ENCODE peak calls at places on chromosomes 16 and 17, in four cellular contexts. O is PC-9, W is AG04449, I is tibial artery. N is an unnamed sample.

GRCh38 chr17:38728290-38728831 is 1.8 kb upstream of the CISD3 start:
- DNase-seq in W (no peak), I (no peak), O (no peak), N (no peak)

GRCh38 chr17:45287526-45288264 is 25.8 kb upstream of the SPATA32 start:
- DNase-seq in W (no peak), I (no peak), O (no peak), N (no peak)

GRCh38 chr16:57859331-57859730 is 57.0 kb upstream of the KIFC3 start:
- DNase-seq in O (no peak), I (no peak), W (no peak), N (no peak)

GRCh38 chr16:73047536-73048291 is at the start of gene ZFHX3:
- DNase-seq in O (peak), W (no peak), I (peak), N (no peak)

GRCh38 chr17:1000597-1001490 is 3.9 kb downstream of the TIMM22 start:
- DNase-seq in W (no peak), I (peak), O (no peak), N (no peak)

GRCh38 chr16:74280448-74280847 is 16.2 kb upstream of the PSMD7 start:
- DNase-seq in O (no peak), I (no peak), W (no peak), N (no peak)

GRCh38 chr17:32487460-32488176 is 825 bp downstream of the CDK5R1 start:
- DNase-seq in I (no peak), W (no peak), O (no peak), N (no peak)

GRCh38 chr16:71185366-71185765 is 45.2 kb downstream of the HYDIN start:
- DNase-seq in I (no peak), W (no peak), O (no peak), N (no peak)

GRCh38 chr17:50546701-50547034 is 306 bp upstream of the SPATA20 start:
- DNase-seq in W (no peak), O (no peak), I (no peak), N (no peak)

GRCh38 chr17:44376124-44376523 is 12.5 kb upstream of the FAM171A2 start:
- DNase-seq in I (no peak), O (no peak), W (no peak), N (no peak)

GRCh38 chr17:73357318-73357717 is 45.5 kb upstream of the CDC42EP4 start:
- DNase-seq in W (no peak), O (no peak), I (no peak), N (no peak)

GRCh38 chr17:57530508-57530907 is 214.6 kb downstream of the CCDC182 start:
- DNase-seq in W (no peak), O (peak), I (no peak), N (no peak)

GRCh38 chr17:58403312-58403711 is 14.0 kb downstream of the RNF43 start:
- DNase-seq in W (no peak), O (no peak), I (no peak), N (no peak)

GRCh38 chr17:17835415-17836249 is 1.2 kb downstream of the SREBF1 start:
- DNase-seq in I (no peak), O (no peak), W (no peak), N (no peak)

GRCh38 chr17:36008998-36009665 is 7.8 kb upstream of the CCL15 start:
- DNase-seq in I (no peak), W (no peak), O (no peak), N (no peak)

GRCh38 chr17:1627987-1628855 is at the start of gene SLC43A2:
- DNase-seq in O (peak), I (peak), W (no peak), N (peak)

GRCh38 chr17:63358111-63358839 is 87.8 kb downstream of the CYB561 start:
- DNase-seq in W (peak), I (no peak), O (no peak), N (peak)

GRCh38 chr16:86515780-86516617 is 5.7 kb downstream of the FOXF1 start:
- DNase-seq in I (no peak), O (no peak), W (no peak), N (no peak)

GRCh38 chr17:59126809-59127417 is 20.2 kb upstream of the TRIM37 start:
- DNase-seq in W (no peak), O (no peak), I (no peak), N (no peak)

GRCh38 chr16:30521873-30522641 is 4.3 kb downstream of the ZNF768 start:
- DNase-seq in I (no peak), O (no peak), W (no peak), N (no peak)

GRCh38 chr16:67120025-67120424 is 10.3 kb downstream of the PHAF1 start:
- DNase-seq in I (peak), W (no peak), O (no peak), N (no peak)

GRCh38 chr17:43907425-43907981 is at the start of gene MPP2:
- DNase-seq in W (no peak), I (peak), O (no peak), N (no peak)

GRCh38 chr17:68431045-68431608 is 26.2 kb downstream of the WIPI1 start:
- DNase-seq in O (no peak), W (no peak), I (peak), N (no peak)

GRCh38 chr17:19380551-19381284 is 2.4 kb downstream of the MAPK7 start:
- DNase-seq in I (peak), W (no peak), O (no peak), N (no peak)

GRCh38 chr16:84582958-84583516 is 34.8 kb downstream of the COTL1 start:
- DNase-seq in W (peak), I (no peak), O (no peak), N (no peak)

GRCh38 chr17:63442549-63443035 is 3.5 kb downstream of the CYB561 start:
- DNase-seq in O (no peak), W (no peak), I (no peak), N (no peak)

GRCh38 chr16:65828296-65828695 is 538.2 kb upstream of the CDH5 start:
- DNase-seq in I (no peak), W (no peak), O (no peak), N (no peak)

GRCh38 chr17:59534583-59534982 is 30.8 kb upstream of the DHX40 start:
- DNase-seq in O (no peak), W (no peak), I (no peak), N (no peak)

GRCh38 chr16:11972128-11972527 is 4.4 kb upstream of the SNX29 start:
- DNase-seq in W (no peak), I (no peak), O (no peak), N (no peak)

GRCh38 chr16:17416461-17417221 is 54.1 kb downstream of the XYLT1 start:
- DNase-seq in I (no peak), W (no peak), O (no peak), N (no peak)

GRCh38 chr16:23757116-23757515 is 2.3 kb downstream of the CHP2 start:
- DNase-seq in O (no peak), W (no peak), I (no peak), N (no peak)

GRCh38 chr17:1186923-1187771 is 7.4 kb upstream of the ABR start:
- DNase-seq in I (peak), W (peak), O (peak), N (peak)

GRCh38 chr17:30961213-30962188 is 9.3 kb upstream of the RNF135 start:
- DNase-seq in O (no peak), I (peak), W (no peak), N (no peak)

GRCh38 chr17:75695141-75695829 is 26.0 kb upstream of the ITGB4 start:
- DNase-seq in I (no peak), W (no peak), O (no peak), N (no peak)

GRCh38 chr16:6016530-6017184 is 919.1 kb upstream of the EEF2KMT start:
- DNase-seq in W (no peak), I (no peak), O (no peak), N (no peak)

GRCh38 chr17:64270885-64271284 is 7.8 kb upstream of the TEX2 start:
- DNase-seq in W (no peak), I (no peak), O (no peak), N (no peak)

GRCh38 chr17:69142473-69142802 is 743 bp upstream of the ABCA6 start:
- DNase-seq in O (no peak), I (no peak), W (peak), N (peak)

GRCh38 chr17:2262146-2262587 is 41.4 kb downstream of the SMG6 start:
- DNase-seq in O (no peak), W (no peak), I (no peak), N (no peak)

GRCh38 chr16:53932975-53933374 is 229.0 kb downstream of the FTO start:
- DNase-seq in W (no peak), I (no peak), O (no peak), N (no peak)

GRCh38 chr17:48663134-48663924 is 37.2 kb upstream of the HOXB9 start:
- DNase-seq in O (no peak), I (no peak), W (no peak), N (no peak)
- TF ChIP-seq CTCF in O (peak), I (no peak), W (peak), N (no peak)

GRCh38 chr17:11035681-11036080 is 197.8 kb upstream of the PIRT start:
- DNase-seq in I (no peak), W (no peak), O (no peak), N (no peak)
- TF ChIP-seq CTCF in I (no peak), W (no peak), O (no peak), N (no peak)

GRCh38 chr16:87848676-87849345 is 20.5 kb downstream of the SLC7A5 start:
- DNase-seq in O (no peak), W (no peak), I (no peak), N (no peak)

GRCh38 chr16:87846705-87847466 is 22.4 kb downstream of the SLC7A5 start:
- DNase-seq in I (no peak), W (no peak), O (no peak), N (no peak)

GRCh38 chr16:87849419-87850008 is 19.8 kb downstream of the SLC7A5 start:
- DNase-seq in I (no peak), W (no peak), O (no peak), N (no peak)

GRCh38 chr16:87847467-87847784 is 21.9 kb downstream of the SLC7A5 start:
- DNase-seq in I (no peak), O (no peak), W (no peak), N (no peak)

DNA sequence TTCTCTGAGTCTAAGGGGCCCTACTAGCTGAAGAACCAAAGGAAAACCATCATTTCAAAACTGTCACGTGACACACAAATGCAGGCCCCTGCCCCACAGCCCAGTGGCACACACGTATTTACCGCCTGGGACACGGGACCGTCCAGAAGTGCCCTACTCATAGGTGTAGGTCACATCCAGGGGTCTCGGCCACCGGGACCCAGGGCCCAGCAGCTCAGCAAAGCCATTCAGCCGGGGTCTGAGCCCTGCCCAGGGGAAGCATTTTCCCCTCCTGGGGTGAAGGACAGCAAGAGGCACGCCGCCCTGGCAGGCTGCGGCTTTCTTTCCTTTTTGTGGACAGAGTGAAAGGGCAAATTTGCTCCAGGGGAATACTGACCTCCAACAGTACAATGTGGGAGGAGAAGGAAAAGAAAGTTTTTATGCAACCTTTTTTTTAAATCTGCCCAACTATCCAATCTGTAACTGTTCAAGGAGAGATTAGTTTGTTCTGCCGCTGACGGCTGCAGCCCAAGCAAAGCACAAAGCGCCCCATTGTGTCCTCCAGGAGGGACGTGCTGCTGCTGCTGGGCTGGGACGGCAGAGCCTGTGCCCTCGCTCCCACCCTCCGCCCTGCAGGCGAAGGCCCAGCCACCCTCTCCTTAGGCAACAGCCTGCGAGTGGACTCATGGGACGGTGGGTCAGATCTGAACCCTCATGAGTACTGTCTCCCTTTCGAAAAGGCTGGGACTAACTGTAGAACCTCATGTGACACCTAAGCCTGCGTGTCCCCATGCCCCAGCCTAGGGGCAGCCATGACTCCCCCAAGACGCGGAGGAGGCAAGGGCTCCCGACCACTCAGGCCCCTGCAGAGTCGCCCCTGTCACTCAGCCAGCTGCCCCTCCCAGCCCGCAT is 21.3 kb downstream of the SLC7A5 start:
- DNase-seq in I (no peak), W (no peak), O (no peak), N (no peak)
- TF ChIP-seq CTCF in I (no peak), W (no peak), O (no peak), N (no peak)

DNA sequence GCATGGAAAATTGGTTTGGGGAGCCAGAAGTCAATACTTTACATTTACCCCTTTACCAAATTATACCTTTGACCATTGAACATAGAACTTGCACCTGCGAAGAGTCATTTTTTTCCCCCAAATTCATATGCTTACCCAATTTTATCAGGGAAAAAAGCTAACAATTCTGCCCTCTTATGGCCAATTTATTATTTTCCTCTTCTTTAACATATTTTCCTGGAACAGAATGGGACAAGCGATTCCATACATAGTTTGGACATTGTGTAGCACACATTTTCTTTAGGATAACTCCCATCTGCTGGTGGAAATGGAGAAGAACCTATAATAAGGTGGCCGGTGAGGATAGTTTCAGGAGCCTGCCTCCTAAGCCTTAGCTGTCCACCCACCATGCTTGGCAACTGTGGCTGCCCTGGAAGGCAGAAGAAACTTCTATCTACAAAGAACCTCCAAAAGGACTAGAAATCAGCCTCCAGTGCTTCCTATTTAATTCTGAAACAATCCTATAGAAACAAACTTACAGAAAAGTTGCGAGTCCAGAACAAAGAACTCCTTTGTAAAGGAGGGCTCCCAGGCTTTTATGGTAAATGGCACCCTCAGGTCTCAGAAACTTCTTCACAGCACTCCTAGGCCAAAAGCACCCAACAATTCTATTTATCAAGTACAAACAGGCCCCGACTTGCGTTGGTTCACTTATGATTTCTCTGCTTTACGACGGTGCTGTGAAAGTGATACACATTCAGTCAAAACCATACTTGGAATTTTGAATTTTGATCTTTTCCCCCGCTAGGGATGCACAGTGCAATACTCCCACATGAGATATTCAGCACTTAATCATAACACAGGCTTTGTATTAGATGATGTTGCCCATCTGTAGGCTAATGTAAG is 64.1 kb upstream of the CACNG4 start:
- DNase-seq in W (no peak), I (no peak), O (no peak), N (no peak)
- TF ChIP-seq CTCF in W (peak), I (no peak), O (peak), N (peak)

GRCh38 chr16:88059701-88060386 is 108.6 kb downstream of the BANP start:
- DNase-seq in W (no peak), I (no peak), O (no peak), N (no peak)

GRCh38 chr16:88058817-88059216 is 107.6 kb downstream of the BANP start:
- DNase-seq in I (no peak), W (no peak), O (no peak), N (no peak)

GRCh38 chr16:88061346-88062110 is 110.3 kb downstream of the BANP start:
- DNase-seq in W (no peak), I (no peak), O (no peak), N (no peak)

GRCh38 chr16:88062341-88062861 is 111.2 kb downstream of the BANP start:
- DNase-seq in I (peak), O (no peak), W (peak), N (peak)

GRCh38 chr16:88060524-88061219 is 109.4 kb downstream of the BANP start:
- DNase-seq in W (no peak), O (no peak), I (no peak), N (no peak)
- TF ChIP-seq CTCF in W (no peak), O (no peak), I (no peak), N (no peak)

GRCh38 chr16:69796285-69797118 is 34.4 kb downstream of the WWP2 start:
- DNase-seq in W (no peak), I (no peak), O (peak), N (peak)

GRCh38 chr16:69799601-69800000 is 37.5 kb downstream of the WWP2 start:
- DNase-seq in I (no peak), W (no peak), O (no peak), N (no peak)

GRCh38 chr16:69804283-69804682 is 42.2 kb downstream of the WWP2 start:
- DNase-seq in I (no peak), W (no peak), O (no peak), N (no peak)

GRCh38 chr16:69793521-69793920 is 31.4 kb downstream of the WWP2 start:
- DNase-seq in O (no peak), I (no peak), W (no peak), N (no peak)

GRCh38 chr16:69798466-69798865 is 36.3 kb downstream of the WWP2 start:
- DNase-seq in I (no peak), O (no peak), W (no peak), N (no peak)
- TF ChIP-seq CTCF in I (peak), O (no peak), W (peak), N (peak)

N was measured in AG09319.